ENCODE peak calls at places on chromosomes 13 and 19, in four cellular contexts. N is H1, O is IMR-90, X is H9. A is an unnamed sample.

GRCh38 chr13:46607768-46608553 is 55.0 kb downstream of the LRCH1 start:
- DNase-seq in O (no peak), N (no peak), X (no peak), A (no peak)

GRCh38 chr13:34864650-34865049 is 77.4 kb upstream of the NBEA start:
- DNase-seq in N (no peak), O (no peak), X (no peak), A (no peak)

GRCh38 chr13:48818495-48818961 is 157.2 kb upstream of the FNDC3A start:
- DNase-seq in O (peak), N (no peak), X (no peak), A (peak)

GRCh38 chr13:59016250-59016649 is 1147.5 kb downstream of the DIAPH3 start:
- DNase-seq in X (no peak), O (no peak), N (no peak), A (no peak)

GRCh38 chr19:10070730-10071446 is 15.2 kb upstream of the SHFL start:
- DNase-seq in N (peak), X (peak), O (no peak), A (no peak)

GRCh38 chr19:54026656-54027055 is 35.2 kb downstream of the CACNG6 start:
- DNase-seq in O (no peak), N (no peak), X (no peak), A (no peak)

GRCh38 chr13:46552302-46552680 is 679 bp upstream of the LRCH1 start:
- DNase-seq in O (no peak), N (no peak), X (no peak), A (no peak)

GRCh38 chr19:33438016-33438671 is 64.6 kb downstream of the CEBPG start:
- DNase-seq in O (peak), N (no peak), X (no peak), A (no peak)

GRCh38 chr13:22496803-22497508 is 683.8 kb upstream of the SGCG start:
- DNase-seq in N (no peak), O (no peak), X (no peak), A (no peak)

GRCh38 chr19:2413159-2413558 is 14.2 kb downstream of the TIMM13 start:
- DNase-seq in X (no peak), O (no peak), N (no peak), A (no peak)

GRCh38 chr19:41745761-41746160 is 9.6 kb upstream of the CEACAM6 start:
- DNase-seq in O (no peak), N (no peak), X (no peak), A (no peak)

GRCh38 chr13:26656919-26657318 is 99.4 kb downstream of the WASF3 start:
- DNase-seq in O (peak), N (no peak), X (no peak), A (peak)

GRCh38 chr13:43206858-43207257 is 183.5 kb downstream of the DNAJC15 start:
- DNase-seq in N (no peak), X (no peak), O (no peak), A (no peak)

GRCh38 chr13:23670793-23671192 is 100.6 kb downstream of the TNFRSF19 start:
- DNase-seq in N (no peak), O (peak), X (no peak), A (no peak)

GRCh38 chr19:17279436-17279835 is 2.3 kb upstream of the ANKLE1 start:
- DNase-seq in X (no peak), O (no peak), N (no peak), A (no peak)

GRCh38 chr19:17285415-17286135 is 3.9 kb downstream of the ANKLE1 start:
- DNase-seq in O (no peak), N (no peak), X (no peak), A (no peak)

GRCh38 chr19:17283504-17283996 is 1.8 kb downstream of the ANKLE1 start:
- DNase-seq in X (no peak), O (no peak), N (no peak), A (no peak)

GRCh38 chr19:17281391-17282304 is at the start of gene ANKLE1:
- DNase-seq in N (peak), X (peak), O (no peak), A (no peak)

DNA sequence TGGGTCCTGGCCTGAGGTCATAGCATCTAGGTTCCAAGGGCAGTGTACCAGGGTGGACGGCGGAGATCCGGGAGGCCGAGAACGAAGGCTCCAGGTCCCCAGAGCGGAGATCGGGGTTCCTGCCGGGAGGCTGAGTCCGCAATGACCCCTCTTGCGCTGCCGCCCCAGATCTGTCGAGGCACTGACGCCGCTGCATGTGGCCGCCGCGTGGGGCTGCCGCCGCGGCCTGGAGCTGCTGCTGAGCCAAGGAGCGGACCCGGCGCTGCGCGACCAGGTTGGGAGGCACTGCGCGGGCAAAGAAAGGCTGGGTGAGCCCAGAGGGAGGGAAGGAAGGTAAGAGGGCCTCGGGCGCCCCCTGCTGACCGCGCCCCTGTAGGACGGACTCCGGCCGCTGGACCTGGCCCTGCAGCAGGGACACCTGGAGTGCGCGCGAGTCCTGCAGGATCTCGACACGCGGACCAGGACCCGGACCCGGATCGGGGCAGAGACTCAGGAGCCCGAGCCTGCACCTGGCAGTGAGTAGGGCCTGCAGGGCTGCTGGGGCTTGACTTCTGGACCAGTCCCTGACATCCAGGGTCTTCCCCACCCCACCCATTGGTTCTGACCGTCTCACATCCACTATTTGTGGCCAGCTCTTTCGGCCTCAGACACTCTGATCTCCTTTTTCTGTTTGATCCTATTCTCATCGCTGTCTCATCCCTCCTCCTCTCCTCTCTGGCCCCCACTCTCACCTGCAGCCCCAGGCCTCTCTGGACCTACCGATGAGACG is 971 bp downstream of the ANKLE1 start:
- DNase-seq in X (peak), O (peak), N (peak), A (peak)
- H2BK5ac ChIP-seq in X (no peak), O (no peak), N (no peak), A (no peak)

GRCh38 chr13:19818223-19818842 is 35.6 kb upstream of the PSPC1 start:
- DNase-seq in N (peak), X (peak), O (no peak), A (peak)

GRCh38 chr13:19822673-19823072 is 39.9 kb upstream of the PSPC1 start:
- DNase-seq in O (no peak), X (no peak), N (no peak), A (no peak)

GRCh38 chr13:19817510-19818158 is 34.9 kb upstream of the PSPC1 start:
- DNase-seq in N (no peak), O (no peak), X (no peak), A (no peak)

GRCh38 chr13:19810996-19811881 is 28.5 kb upstream of the PSPC1 start:
- DNase-seq in N (no peak), X (no peak), O (peak), A (peak)

GRCh38 chr13:19817106-19817505 is 34.4 kb upstream of the PSPC1 start:
- DNase-seq in O (no peak), X (no peak), N (no peak), A (no peak)
- H4K5ac ChIP-seq in O (no peak), X (no peak), N (no peak), A (no peak)

DNA sequence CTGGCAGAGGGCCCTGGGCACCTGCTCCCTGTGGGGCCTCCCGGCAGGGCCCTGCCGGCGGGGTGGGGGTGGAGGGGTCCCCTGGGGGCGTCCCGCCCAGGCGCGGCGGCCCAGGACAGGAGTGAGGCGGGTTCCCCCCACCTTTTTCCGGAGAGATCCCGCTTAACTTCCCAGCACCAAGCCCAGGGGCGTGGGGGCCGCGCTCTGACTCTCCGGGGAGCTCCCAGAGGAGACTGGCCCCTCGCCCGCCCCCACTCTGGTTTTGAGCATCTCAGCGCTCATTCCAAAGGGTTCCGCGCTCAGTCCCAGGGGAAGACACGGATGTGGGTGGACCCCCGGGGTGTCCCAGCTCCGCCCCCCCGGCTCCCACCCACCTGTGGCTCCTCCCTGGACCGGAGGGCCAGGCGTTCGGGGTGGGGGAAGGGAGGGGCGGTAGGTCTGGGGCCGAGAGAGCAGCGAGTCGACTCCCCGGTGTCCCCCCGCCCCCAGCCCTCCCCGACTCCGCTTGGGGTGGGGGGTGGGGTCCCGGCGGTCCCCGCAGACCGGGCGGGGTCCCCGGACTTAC is 424 bp downstream of the C2CD4C start:
- DNase-seq in X (peak), N (peak), O (no peak), A (no peak)
- H2BK5ac ChIP-seq in X (no peak), N (no peak), O (no peak), A (no peak)

GRCh38 chr13:91372813-91373420 is 25.4 kb downstream of the MIR17HG start:
- DNase-seq in X (no peak), O (no peak), N (no peak), A (no peak)
- H4K5ac ChIP-seq in X (no peak), O (no peak), N (no peak), A (no peak)

DNA sequence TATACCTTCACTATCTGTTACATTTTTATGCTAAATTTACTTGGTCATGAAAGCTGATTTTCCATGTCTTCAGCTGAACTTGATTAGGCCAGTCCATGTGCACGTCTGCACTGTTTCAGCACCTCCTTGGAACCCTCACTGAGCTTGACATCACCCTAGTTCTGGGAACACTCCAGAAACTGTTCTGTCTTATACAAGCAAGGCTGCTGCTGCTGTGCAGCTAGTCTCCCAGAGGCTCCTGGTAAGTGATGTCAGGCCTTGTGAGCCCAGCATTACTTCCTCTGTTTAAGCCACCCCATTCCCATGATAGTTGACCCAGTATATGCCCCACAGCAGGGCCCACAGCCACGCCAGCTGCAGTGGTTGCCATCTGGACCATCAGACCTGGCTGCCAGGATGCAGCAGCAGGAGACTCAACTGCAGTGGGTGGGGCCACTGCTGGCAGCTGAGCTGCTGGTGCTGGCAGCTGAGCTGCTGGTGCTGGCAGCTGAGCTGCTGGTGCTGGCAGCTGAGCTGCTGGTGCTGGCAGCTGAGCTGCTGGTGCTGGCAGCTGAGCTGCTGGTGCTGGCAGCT is 90.5 kb upstream of the AKAP11 start:
- DNase-seq in X (no peak), O (no peak), N (no peak), A (no peak)
- H2BK5ac ChIP-seq in X (no peak), O (no peak), N (no peak), A (no peak)

DNA sequence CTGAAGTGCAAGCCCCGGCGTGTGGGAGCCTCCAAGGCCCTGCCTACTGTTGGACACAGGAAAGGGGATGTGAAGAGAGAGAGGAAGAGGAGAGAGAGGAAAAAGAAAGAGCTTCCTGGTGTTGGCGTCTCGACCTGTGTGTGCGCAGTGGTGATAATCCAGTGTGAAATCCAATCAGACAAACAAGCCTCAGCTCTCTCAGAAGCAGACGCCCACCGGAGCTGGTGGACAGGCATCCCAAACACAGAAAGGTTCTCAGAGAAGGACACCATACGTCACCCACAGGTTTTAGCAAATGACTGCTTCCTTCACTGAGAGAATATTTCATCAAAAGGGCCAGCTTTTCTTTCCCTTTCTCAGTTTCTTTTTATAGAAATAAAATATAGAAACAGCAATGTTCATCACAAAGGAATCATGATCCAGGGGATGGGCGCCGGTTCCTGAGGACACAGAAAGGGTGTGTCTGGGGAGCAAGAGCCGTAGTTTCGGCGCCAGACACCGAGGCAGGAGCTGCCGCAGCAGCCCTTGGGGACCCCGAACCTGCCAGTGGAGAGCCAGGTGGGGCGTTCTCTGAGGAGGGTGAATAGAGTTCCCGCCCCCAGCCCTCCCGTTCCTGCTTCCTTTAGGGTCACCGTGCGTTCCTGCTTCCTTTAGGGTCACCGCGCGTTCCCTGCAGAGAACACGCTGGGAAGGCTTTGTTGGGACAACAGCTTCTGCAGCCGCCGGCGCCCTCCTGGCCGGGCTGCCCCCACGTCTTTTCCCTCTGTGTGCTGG is 145.8 kb upstream of the SOX1 start:
- DNase-seq in X (peak), N (no peak), O (no peak), A (no peak)
- H4K5ac ChIP-seq in X (no peak), N (no peak), O (no peak), A (no peak)

GRCh38 chr19:20171285-20171684 is 4.3 kb downstream of the ZNF486 start:
- DNase-seq in X (no peak), O (no peak), N (no peak), A (no peak)

GRCh38 chr19:20164456-20164855 is 2.6 kb upstream of the ZNF486 start:
- DNase-seq in X (no peak), N (no peak), O (no peak), A (no peak)

GRCh38 chr19:20162821-20163220 is 4.2 kb upstream of the ZNF486 start:
- DNase-seq in X (no peak), O (no peak), N (no peak), A (no peak)

GRCh38 chr19:20165971-20166592 is 932 bp upstream of the ZNF486 start:
- DNase-seq in N (no peak), X (no peak), O (no peak), A (no peak)

DNA sequence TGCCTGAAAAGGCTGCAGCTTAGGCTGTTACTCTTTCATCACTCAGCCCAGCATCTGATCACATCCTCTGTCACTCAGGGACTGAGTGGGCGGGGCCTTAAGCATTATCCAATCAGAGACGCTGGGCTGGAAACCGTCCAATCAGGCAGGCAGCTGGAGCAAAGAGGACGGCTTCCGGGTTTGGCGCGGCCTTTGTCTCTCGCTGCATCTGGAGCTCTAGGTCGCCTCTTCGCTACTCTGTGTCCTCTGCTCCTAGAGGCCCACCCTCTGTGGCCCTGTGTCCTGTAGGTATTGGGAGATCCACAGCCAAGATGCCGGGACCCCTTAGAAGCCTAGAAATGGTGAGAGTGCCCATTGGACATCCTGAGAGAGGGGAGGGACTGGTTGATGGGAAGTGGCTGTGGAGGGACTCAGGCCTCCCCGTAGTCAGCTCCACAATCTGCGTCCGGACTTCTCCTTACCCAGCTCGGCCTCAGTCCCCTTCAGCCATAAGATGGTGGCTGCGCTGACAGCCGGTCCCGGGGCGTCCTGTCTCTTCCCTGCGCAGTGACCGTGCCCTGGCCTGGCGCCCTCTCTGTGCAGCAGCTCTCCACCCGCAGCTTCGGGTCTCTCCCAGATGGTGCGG is at the start of gene ZNF486:
- DNase-seq in X (peak), O (peak), N (peak), A (peak)
- H2BK5ac ChIP-seq in X (peak), O (peak), N (peak), A (peak)